ENCODE peak calls at places on chromosome 15, in seven cellular contexts. T, Q, S, O, P, E and I are unnamed samples. For H3K9me3, the result is how much of the 10 kb centered on the place peaks cover.

GRCh38 chr15:48177383-48177874 is 666 bp downstream of the MYEF2 start:
- DNase-seq in T (no peak), Q (no peak), S (peak), O (peak), P (no peak), E (peak), I (no peak)

GRCh38 chr15:59420986-59421618 is 16.9 kb upstream of the FAM81A start:
- DNase-seq in T (no peak), Q (no peak), S (no peak), O (no peak), P (no peak), E (no peak), I (no peak)

GRCh38 chr15:84859651-84860050 is 24.8 kb upstream of the SLC28A1 start:
- DNase-seq in T (no peak), Q (no peak), S (no peak), O (no peak), P (no peak), E (no peak), I (no peak)

GRCh38 chr15:37100109-37100873 is at the start of gene MEIS2:
- DNase-seq in T (peak), Q (peak), S (peak), O (peak), P (peak), E (peak), I (no peak)

GRCh38 chr15:75178171-75178937 is 23.3 kb upstream of the C15orf39 start:
- DNase-seq in T (no peak), Q (peak), S (no peak), O (no peak), P (peak), E (no peak), I (no peak)

GRCh38 chr15:82129144-82129692 is 83.4 kb upstream of the MEX3B start:
- DNase-seq in T (no peak), Q (no peak), S (no peak), O (no peak), P (no peak), E (no peak), I (no peak)

GRCh38 chr15:42726114-42726513 is 10.8 kb downstream of the CDAN1 start:
- DNase-seq in T (no peak), Q (no peak), S (no peak), O (no peak), P (no peak), E (no peak), I (no peak)

GRCh38 chr15:81056276-81056675 is 55.6 kb downstream of the TLNRD1 start:
- DNase-seq in T (no peak), Q (no peak), S (no peak), O (no peak), P (no peak), E (no peak), I (no peak)

GRCh38 chr15:82805994-82806406 is at the start of gene FSD2:
- DNase-seq in T (no peak), Q (peak), S (peak), O (no peak), P (no peak), E (no peak), I (no peak)

GRCh38 chr15:45522179-45522930 is at the start of gene SLC30A4:
- DNase-seq in T (peak), Q (peak), S (peak), O (peak), P (peak), E (peak), I (peak)

GRCh38 chr15:100918034-100918689 is 995 bp upstream of the LRRK1 start:
- DNase-seq in T (peak), Q (peak), S (peak), O (peak), P (peak), E (peak), I (peak)

GRCh38 chr15:101070502-101071273 is 151.5 kb downstream of the LRRK1 start:
- DNase-seq in T (no peak), Q (no peak), S (no peak), O (no peak), P (no peak), E (no peak), I (no peak)

GRCh38 chr15:47750740-47751262 is 33.5 kb downstream of the SEMA6D start:
- DNase-seq in T (no peak), Q (no peak), S (no peak), O (no peak), P (no peak), E (no peak), I (no peak)

GRCh38 chr15:85837881-85838280 is 43.2 kb upstream of the KLHL25 start:
- DNase-seq in T (no peak), Q (no peak), S (no peak), O (no peak), P (no peak), E (no peak), I (no peak)

GRCh38 chr15:96849501-96849900 is 519.0 kb downstream of the NR2F2 start:
- DNase-seq in T (no peak), Q (no peak), S (no peak), O (no peak), P (no peak), E (no peak), I (no peak)

GRCh38 chr15:82314769-82315518 is 34.3 kb downstream of the GOLGA6L10 start:
- DNase-seq in T (no peak), Q (no peak), S (no peak), O (no peak), P (peak), E (no peak), I (no peak)

GRCh38 chr15:69126054-69126469 is 34.4 kb upstream of the GLCE start:
- DNase-seq in T (no peak), Q (no peak), S (no peak), O (peak), P (no peak), E (no peak), I (no peak)

GRCh38 chr15:25052191-25052999 is 97.6 kb downstream of the SNRPN start:
- DNase-seq in T (no peak), Q (no peak), S (peak), O (no peak), P (peak), E (no peak), I (no peak)
- H3K9me3 ChIP-seq in T (half or more), Q (half or more), S (under half), O (half or more), P (half or more), E (half or more), I (under half)

DNA sequence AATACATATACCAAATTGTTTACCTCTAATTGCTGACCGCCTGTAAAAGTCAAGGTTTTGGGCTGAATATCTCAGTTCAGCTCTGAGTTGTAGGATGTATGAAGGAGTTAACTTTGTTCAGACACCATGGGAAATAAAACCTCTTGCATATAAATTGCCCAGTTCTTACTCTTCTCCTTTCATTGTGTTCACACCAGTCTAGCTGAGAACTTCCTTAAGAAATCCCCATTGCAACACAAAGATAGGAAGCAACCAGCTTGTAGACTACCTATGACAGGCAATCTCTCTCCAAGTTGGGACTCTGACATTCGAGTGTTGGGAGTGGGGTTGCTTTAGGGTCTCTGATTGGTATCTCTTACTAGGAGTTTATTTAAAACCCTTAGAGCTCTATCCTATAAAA is 97.8 kb upstream of the RASGRP1 start:
- DNase-seq in T (no peak), Q (no peak), S (no peak), O (no peak), P (no peak), E (no peak), I (no peak)
- H3K9me3 ChIP-seq in T (under half), Q (under half), S (under half), O (under half), P (under half), E (under half), I (under half)

DNA sequence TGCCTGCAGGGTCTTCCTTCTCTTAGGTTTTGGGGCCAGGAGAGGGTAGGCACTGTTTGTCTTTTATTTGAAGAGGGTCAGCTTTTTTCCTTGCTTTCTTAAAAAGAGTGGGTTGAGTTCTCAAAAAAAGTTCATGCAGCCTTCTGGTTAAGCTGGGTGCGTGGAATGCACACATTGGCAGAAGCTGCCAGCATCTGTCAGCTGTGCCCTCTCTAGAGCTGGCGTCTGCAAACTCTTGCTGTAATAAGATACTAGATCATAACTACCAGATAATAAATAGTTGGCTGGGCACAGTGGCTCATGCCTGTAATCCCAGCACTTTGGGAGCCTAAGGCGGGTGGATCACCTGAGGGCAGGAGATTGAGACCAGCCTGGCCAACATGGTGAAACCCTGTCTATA is 373.4 kb downstream of the OCA2 start:
- DNase-seq in T (no peak), Q (no peak), S (no peak), O (no peak), P (no peak), E (no peak), I (no peak)
- H3K9me3 ChIP-seq in T (under half), Q (under half), S (under half), O (under half), P (under half), E (under half), I (under half)

DNA sequence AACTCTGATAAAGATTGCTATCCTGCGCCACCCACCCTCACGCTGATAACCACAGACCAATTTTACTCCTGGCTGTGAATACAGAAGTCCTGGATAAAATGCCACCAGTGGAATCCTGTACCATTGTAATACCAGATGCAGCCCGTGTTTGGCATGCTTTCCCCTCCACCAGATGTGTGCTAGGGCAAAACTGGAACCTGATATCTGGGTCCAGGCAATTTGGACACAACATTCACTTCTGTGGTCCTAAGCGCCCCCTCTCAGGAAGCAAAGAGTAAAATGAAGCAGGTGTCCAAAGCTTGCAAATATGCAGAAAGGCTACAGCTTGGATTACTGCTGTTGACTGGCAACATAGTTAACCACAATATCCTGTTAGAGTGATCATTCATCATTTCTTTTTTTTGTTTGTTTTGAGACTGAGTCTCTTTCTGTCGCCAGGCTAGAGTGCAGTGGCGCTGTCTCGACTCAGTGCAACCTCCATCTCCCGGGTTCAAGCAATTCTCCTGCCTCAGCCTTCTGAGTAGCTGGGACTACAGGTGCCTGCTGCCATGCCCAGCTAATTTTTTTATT is 32.8 kb downstream of the LOXL1 start:
- DNase-seq in T (no peak), Q (no peak), S (no peak), O (no peak), P (peak), E (peak), I (no peak)
- H3K9me3 ChIP-seq in T (under half), Q (under half), S (under half), O (under half), P (under half), E (under half), I (under half)

DNA sequence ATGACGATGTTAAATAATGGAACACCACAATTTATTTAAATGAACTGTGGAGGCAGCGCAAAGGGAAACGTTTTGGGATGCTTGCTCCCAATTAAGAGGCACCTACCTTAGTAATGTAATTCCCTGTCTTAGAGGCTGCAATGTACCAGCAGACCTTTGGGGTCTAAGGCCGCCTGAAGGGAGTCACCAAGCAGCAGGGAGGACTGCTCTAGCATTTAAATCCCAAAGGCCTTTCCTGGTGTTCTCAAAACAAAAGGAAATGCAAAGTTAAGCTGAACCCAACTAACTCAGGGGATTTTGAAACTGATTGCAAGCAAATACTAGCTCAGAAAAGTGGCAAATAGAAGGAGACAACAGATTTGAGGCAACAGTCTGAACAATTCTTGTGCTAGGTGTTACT is 510.8 kb downstream of the GABRG3 start:
- DNase-seq in T (no peak), Q (no peak), S (no peak), O (no peak), P (no peak), E (no peak), I (no peak)
- H3K9me3 ChIP-seq in T (under half), Q (under half), S (under half), O (under half), P (under half), E (under half), I (under half)